ENCODE peak calls at places on chromosomes 7 and 10, in six cellular contexts. E is A549, N is K562, Z is H1, Y is SK-N-SH, F is HepG2. H is an unnamed sample. For H3K4me1, the result is how much of the 10 kb centered on the place peaks cover.

GRCh38 chr10:99827906-99828305 is 45.5 kb downstream of the ABCC2 start:
- DNase-seq in F (no peak), N (no peak), E (no peak), Y (no peak), Z (no peak), H (no peak)

GRCh38 chr10:132915411-132915810 is 27.0 kb downstream of the CFAP46 start:
- DNase-seq in F (no peak), Y (no peak), N (no peak), E (no peak), Z (no peak), H (no peak)

GRCh38 chr7:5467645-5468044 is 44.0 kb upstream of the TNRC18 start:
- DNase-seq in N (no peak), F (no peak), Z (no peak), Y (no peak), E (no peak), H (no peak)

GRCh38 chr7:155222046-155222445 is 75.6 kb upstream of the INSIG1 start:
- DNase-seq in Y (no peak), N (no peak), Z (no peak), F (no peak), E (no peak), H (no peak)

GRCh38 chr10:126135177-126135576 is 238.8 kb downstream of the FANK1 start:
- DNase-seq in N (no peak), F (no peak), Z (no peak), E (peak), Y (no peak), H (no peak)

GRCh38 chr10:84173543-84173942 is at the start of gene GPR15LG:
- DNase-seq in E (no peak), N (no peak), F (no peak), Z (no peak), Y (no peak), H (no peak)

GRCh38 chr7:7736671-7737070 is 18.3 kb upstream of the RPA3 start:
- DNase-seq in Y (no peak), E (no peak), N (no peak), F (no peak), Z (no peak), H (no peak)

GRCh38 chr10:61822781-61823230 is 78.7 kb upstream of the ARID5B start:
- DNase-seq in Y (no peak), E (no peak), F (no peak), N (peak), Z (no peak), H (no peak)

GRCh38 chr10:132347211-132347930 is 15.4 kb downstream of the LRRC27 start:
- DNase-seq in Z (no peak), Y (no peak), E (no peak), F (no peak), N (no peak), H (no peak)

GRCh38 chr10:71691405-71691804 is 28.2 kb downstream of the C10orf105 start:
- DNase-seq in E (no peak), F (no peak), Z (no peak), Y (no peak), N (no peak), H (no peak)

GRCh38 chr10:97925308-97925938 is 75.8 kb downstream of the GOLGA7B start:
- DNase-seq in E (no peak), Y (no peak), F (no peak), N (no peak), Z (no peak), H (no peak)

GRCh38 chr10:46231087-46231486 is 55.7 kb upstream of the ANTXRL start:
- DNase-seq in E (no peak), Y (no peak), F (no peak), N (no peak), Z (no peak), H (no peak)

GRCh38 chr10:4315529-4315928 is 510.5 kb upstream of the AKR1E2 start:
- DNase-seq in F (no peak), N (no peak), Y (no peak), E (no peak), Z (no peak), H (peak)

GRCh38 chr10:79422178-79422892 is 23.1 kb downstream of the ZCCHC24 start:
- DNase-seq in F (no peak), Y (peak), N (no peak), Z (no peak), E (no peak), H (no peak)

GRCh38 chr7:33578166-33578565 is 327.2 kb upstream of the BMPER start:
- DNase-seq in E (no peak), F (no peak), Y (no peak), Z (no peak), N (no peak), H (peak)

DNA sequence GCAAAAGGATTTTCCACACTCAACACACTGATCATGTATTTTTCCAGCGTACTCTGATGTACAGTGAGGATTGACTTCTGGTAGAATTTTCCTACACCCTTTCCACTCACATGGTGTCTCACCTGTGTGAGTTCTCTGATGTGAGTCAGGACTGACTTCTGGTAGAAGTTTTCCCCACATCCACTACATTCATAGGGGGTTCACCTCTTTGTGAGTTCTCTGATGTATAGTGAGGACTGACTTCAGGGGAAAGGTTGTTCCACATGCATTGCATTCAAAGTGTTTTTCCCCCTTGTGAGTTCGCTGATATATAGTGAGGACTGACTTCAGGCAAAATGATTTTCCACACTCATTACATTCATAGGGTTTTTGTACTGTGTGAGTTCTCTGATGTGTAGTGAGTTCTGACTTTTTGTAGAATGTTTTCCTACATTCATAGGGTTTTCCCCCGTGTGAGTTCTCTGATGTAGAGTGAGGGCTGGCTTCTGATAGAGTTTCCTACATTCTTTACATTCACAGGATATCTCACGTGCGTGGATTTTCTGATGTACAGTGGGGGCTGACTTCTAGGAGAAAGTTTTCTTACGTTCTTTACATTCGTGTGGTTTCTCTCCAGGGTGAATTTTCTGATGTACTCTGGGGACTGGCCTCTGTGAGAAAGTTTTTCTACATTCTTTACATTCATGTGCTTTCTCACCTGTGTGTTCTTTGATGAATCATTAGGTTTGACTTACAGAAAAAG is 146.5 kb downstream of the GLRX3 start:
- DNase-seq in Z (no peak), Y (no peak), N (no peak), E (no peak), F (no peak), H (no peak)
- TF ChIP-seq MAX in Z (no peak), Y (no peak), N (no peak), E (no peak), F (no peak), H (no peak)

GRCh38 chr10:44956717-44957706 is 2.6 kb upstream of the RASSF4 start:
- DNase-seq in N (no peak), Z (no peak), Y (no peak), F (no peak), E (no peak), H (no peak)

GRCh38 chr10:44956176-44956575 is 3.4 kb upstream of the RASSF4 start:
- DNase-seq in N (no peak), Z (no peak), F (no peak), Y (no peak), E (no peak), H (no peak)

GRCh38 chr10:44955408-44956070 is 4.1 kb upstream of the RASSF4 start:
- DNase-seq in E (no peak), Y (no peak), N (no peak), F (no peak), Z (no peak), H (no peak)

GRCh38 chr10:44952779-44953231 is 6.8 kb upstream of the RASSF4 start:
- DNase-seq in N (no peak), E (no peak), Z (no peak), Y (no peak), F (peak), H (no peak)

GRCh38 chr10:44954962-44955361 is 4.6 kb upstream of the RASSF4 start:
- DNase-seq in Y (no peak), F (no peak), N (no peak), Z (no peak), E (no peak), H (no peak)
- H3K4me1 ChIP-seq in Y (under half), F (half or more), N (under half), Z (under half), E (under half), H (under half)

GRCh38 chr7:151731022-151731441 is 145.9 kb downstream of the PRKAG2 start:
- DNase-seq in Y (peak), Z (no peak), N (no peak), E (no peak), F (no peak), H (no peak)

GRCh38 chr7:151730591-151730990 is 146.3 kb downstream of the PRKAG2 start:
- DNase-seq in F (no peak), Z (no peak), E (no peak), N (no peak), Y (no peak), H (no peak)

GRCh38 chr7:151732834-151733585 is 143.9 kb downstream of the PRKAG2 start:
- DNase-seq in Y (no peak), Z (no peak), N (no peak), F (no peak), E (no peak), H (no peak)

GRCh38 chr7:151729521-151729921 is 147.4 kb downstream of the PRKAG2 start:
- DNase-seq in F (no peak), Y (no peak), N (no peak), Z (no peak), E (no peak), H (no peak)

GRCh38 chr7:151732292-151732691 is 144.6 kb downstream of the PRKAG2 start:
- DNase-seq in Z (no peak), Y (no peak), F (no peak), N (no peak), E (no peak), H (no peak)
- TF ChIP-seq MAX in Z (no peak), Y (no peak), F (no peak), N (no peak), E (no peak), H (no peak)

DNA sequence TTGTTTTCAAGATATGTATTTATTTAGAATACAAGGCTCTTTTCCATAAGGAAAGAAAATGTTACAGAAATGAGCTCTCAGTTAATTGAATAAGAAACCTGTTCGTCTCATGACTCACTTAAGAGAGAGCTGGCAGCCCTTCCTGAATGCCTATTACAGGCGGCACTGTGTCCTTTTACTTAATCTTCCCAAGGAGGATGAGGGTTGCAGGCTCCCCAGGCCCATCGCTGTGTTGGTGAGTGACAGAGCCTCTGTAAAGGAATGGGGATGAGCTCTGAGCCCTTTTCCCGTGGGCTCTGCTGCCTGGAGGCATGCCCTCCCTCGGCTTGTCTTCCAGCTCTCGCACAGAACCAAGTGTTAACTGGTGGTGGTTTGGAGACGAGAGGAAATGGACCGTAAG is 168.9 kb downstream of the CUX1 start:
- DNase-seq in E (no peak), Y (no peak), N (no peak), Z (no peak), F (no peak), H (no peak)
- H3K4me1 ChIP-seq in E (under half), Y (under half), N (under half), Z (under half), F (under half), H (under half)

DNA sequence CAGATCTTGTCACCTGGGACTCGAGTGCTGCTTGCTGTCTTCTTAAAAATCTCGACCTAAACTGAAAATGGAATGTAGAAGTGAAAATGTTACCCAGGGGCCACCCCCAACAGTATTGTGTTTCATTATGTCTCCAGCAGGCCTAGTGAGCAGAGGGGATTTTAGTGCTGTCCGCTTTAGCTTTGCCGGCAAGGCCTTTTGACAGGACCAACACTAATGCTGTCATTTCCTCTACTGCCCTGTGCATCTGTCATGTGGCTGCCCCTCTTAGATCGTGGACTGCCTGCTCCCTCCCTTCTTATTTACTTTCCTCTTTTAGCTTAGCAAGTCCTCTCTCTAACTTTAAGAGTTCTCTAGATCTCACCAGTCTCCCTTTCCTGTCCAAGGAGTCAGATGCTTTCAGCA is 639.9 kb downstream of the AUTS2 start:
- DNase-seq in Z (no peak), Y (peak), E (no peak), F (no peak), N (no peak), H (no peak)
- TF ChIP-seq MAX in Z (no peak), Y (no peak), E (no peak), F (no peak), N (no peak), H (no peak)

DNA sequence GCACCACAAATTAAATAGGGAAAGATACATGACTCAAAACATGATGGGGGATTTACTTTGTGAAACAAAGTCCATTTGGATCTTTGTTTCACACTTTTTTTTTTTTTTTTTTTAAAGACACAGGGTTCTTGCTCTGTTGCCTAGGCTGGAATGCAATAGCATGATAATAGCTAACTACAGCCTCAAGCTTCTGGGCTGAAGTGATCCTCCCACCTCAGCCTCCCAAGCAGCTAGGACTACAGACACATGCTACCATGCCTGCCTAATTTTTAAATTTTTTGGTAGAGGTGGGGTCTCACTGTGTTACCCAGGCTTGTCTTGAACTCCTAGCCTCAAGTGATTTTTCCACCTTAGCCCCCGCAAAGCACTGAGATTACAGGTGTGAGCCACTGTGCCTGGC is 172.6 kb upstream of the KLF14 start:
- DNase-seq in Y (no peak), N (no peak), E (no peak), Z (no peak), F (no peak), H (no peak)
- H3K4me1 ChIP-seq in Y (under half), N (under half), E (half or more), Z (under half), F (half or more), H (half or more)

DNA sequence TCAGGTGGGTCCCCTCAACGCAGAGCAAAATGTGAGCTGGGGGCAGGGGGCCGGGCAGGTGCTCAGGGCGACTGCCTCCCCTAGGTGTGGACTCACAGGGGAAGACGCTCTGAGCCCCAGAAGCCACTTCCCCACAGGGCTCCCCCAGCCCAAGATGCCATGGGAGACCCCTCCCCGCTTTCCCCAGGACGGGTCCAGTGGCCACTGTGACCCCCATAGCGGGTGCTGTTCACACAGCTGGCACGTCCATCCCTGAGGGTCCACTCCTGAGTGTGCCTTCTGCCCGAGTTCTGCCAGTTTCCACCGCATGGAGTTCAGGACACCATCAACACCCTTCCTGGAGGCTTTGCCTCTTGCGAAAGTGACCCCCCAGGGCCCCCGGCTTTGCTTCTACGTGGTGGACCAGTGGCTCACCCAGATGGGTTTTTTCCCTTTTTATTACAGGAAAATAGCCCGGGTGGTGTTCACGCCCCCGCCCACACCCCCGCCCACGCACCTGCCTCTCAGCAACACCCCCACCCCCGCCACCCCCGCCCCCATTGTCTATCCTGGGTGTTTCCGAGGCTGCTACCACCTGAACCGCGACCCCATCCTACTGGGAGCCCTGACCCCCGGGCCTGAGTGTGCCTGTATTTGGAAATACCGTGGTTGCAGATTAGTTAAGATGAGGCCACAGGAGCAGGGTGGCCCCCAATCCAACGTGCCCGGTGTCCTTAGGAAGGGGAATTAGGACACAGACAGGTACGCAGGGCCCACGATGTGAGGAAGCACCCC is 32.0 kb downstream of the ADAP1 start:
- DNase-seq in N (no peak), E (no peak), F (no peak), Z (no peak), Y (no peak), H (no peak)
- TF ChIP-seq MAX in N (no peak), E (no peak), F (no peak), Z (no peak), Y (no peak), H (no peak)

GRCh38 chr7:29565634-29565981 is 2.0 kb downstream of the PRR15 start:
- DNase-seq in Y (no peak), N (no peak), F (no peak), E (no peak), Z (no peak), H (no peak)

GRCh38 chr7:29569648-29570047 is 6.0 kb downstream of the PRR15 start:
- DNase-seq in N (no peak), Y (no peak), Z (no peak), E (no peak), F (peak), H (no peak)

GRCh38 chr7:29565186-29565540 is 1.5 kb downstream of the PRR15 start:
- DNase-seq in F (no peak), Z (no peak), N (no peak), Y (peak), E (no peak), H (no peak)

GRCh38 chr7:29565982-29566746 is 2.5 kb downstream of the PRR15 start:
- DNase-seq in Z (no peak), E (no peak), Y (peak), F (no peak), N (no peak), H (no peak)

GRCh38 chr7:29567174-29567573 is 3.5 kb downstream of the PRR15 start:
- DNase-seq in Z (no peak), F (peak), E (no peak), Y (no peak), N (no peak), H (no peak)
- H3K4me1 ChIP-seq in Z (under half), F (half or more), E (under half), Y (under half), N (under half), H (under half)

GRCh38 chr10:58026036-58026435 is 241.7 kb downstream of the IPMK start:
- DNase-seq in N (no peak), Y (no peak), F (no peak), E (no peak), Z (no peak), H (no peak)
- TF ChIP-seq MAX in N (no peak), Y (no peak), F (no peak), E (no peak), Z (no peak), H (no peak)